ENCODE peak calls at places on chromosome 14, in nine cellular contexts. L, M, U, W, F, Y, D, J and E are unnamed samples.
A peak's percentile ranks its signal among the peaks of the same experiment; 100 is the strongest.

GRCh38 chr14:74508844-74509428 is 15.4 kb downstream of the ISCA2 start:
- DNase-seq in M (no peak), U (no peak), Y (no peak), L (no peak), D (no peak), W (no peak), F (no peak), J (no peak), E (peak; percentile 48)

GRCh38 chr14:38931969-38932652 is 170.9 kb downstream of the SEC23A start:
- DNase-seq in J (no peak), U (no peak), F (no peak), L (no peak), M (no peak), Y (no peak), W (no peak), D (no peak), E (no peak)

GRCh38 chr14:77071938-77072388 is 26.1 kb upstream of the CIPC start:
- DNase-seq in J (no peak), F (no peak), W (no peak), D (no peak), U (peak; percentile 48), L (no peak), Y (no peak), M (no peak), E (no peak)

GRCh38 chr14:95132732-95133131 is 24.6 kb downstream of the DICER1 start:
- DNase-seq in U (no peak), D (no peak), Y (no peak), F (no peak), L (no peak), J (no peak), M (no peak), W (no peak), E (no peak)

GRCh38 chr14:21894003-21894897 is 220.6 kb upstream of the OR4E1 start:
- DNase-seq in U (no peak), D (no peak), L (no peak), J (peak; percentile 28), W (no peak), M (peak; percentile 10), F (peak; percentile 57), Y (peak; percentile 23), E (no peak)

GRCh38 chr14:88852632-88853031 is 28.2 kb downstream of the TTC8 start:
- DNase-seq in M (no peak), U (no peak), J (no peak), L (no peak), W (no peak), D (no peak), F (no peak), Y (no peak), E (no peak)

GRCh38 chr14:85617799-85618198 is 87.9 kb downstream of the FLRT2 start:
- DNase-seq in Y (no peak), W (no peak), U (peak; percentile 21), M (no peak), D (no peak), L (no peak), J (no peak), F (no peak), E (no peak)

GRCh38 chr14:76781648-76782051 is 20.4 kb downstream of the VASH1 start:
- DNase-seq in W (no peak), M (no peak), F (no peak), Y (no peak), J (no peak), D (no peak), U (no peak), L (no peak), E (no peak)

GRCh38 chr14:38185661-38186060 is 22.0 kb upstream of the SSTR1 start:
- DNase-seq in Y (no peak), F (no peak), J (no peak), M (no peak), D (no peak), U (no peak), L (no peak), W (no peak), E (no peak)

GRCh38 chr14:86357866-86358265 is 827.9 kb downstream of the FLRT2 start:
- DNase-seq in W (no peak), L (no peak), F (no peak), M (no peak), U (no peak), Y (no peak), D (no peak), J (no peak), E (no peak)

GRCh38 chr14:52032196-52032865 is 36.5 kb downstream of the NID2 start:
- DNase-seq in M (no peak), Y (no peak), J (no peak), U (no peak), F (no peak), W (no peak), L (no peak), D (no peak), E (no peak)

GRCh38 chr14:73452341-73453191 is 5.8 kb downstream of the NUMB start:
- DNase-seq in W (no peak), J (no peak), D (no peak), M (peak; percentile 20), F (no peak), U (peak; percentile 75), Y (no peak), L (no peak), E (no peak)

GRCh38 chr14:51382506-51382905 is 142.5 kb downstream of the TMX1 start:
- DNase-seq in M (no peak), L (no peak), W (no peak), F (no peak), D (no peak), Y (no peak), J (no peak), U (no peak), E (no peak)

GRCh38 chr14:65866422-65866821 is 453.9 kb downstream of the FUT8 start:
- DNase-seq in J (no peak), W (no peak), D (no peak), Y (no peak), F (no peak), L (no peak), U (no peak), M (no peak), E (no peak)

GRCh38 chr14:41609704-41610183 is 3.1 kb downstream of the LRFN5 start:
- DNase-seq in U (no peak), D (peak; percentile 64), M (peak; percentile 10), W (no peak), L (peak; percentile 66), F (no peak), Y (no peak), J (no peak), E (peak; percentile 79)